ENCODE peak calls at places on chromosome 20, in seven cellular contexts. A is GM23338, Y is K562, O is GM12878, W is HL-60, G is A549, N is HCT116. E is an unnamed sample.

GRCh38 chr20:59508729-59509128 is 95.6 kb upstream of the PHACTR3 start:
- DNase-seq in A (no peak), Y (no peak), O (no peak), W (peak; percentile 12), G (no peak), N (no peak), E (no peak)

GRCh38 chr20:8721098-8721497 is 347.8 kb upstream of the PLCB4 start:
- DNase-seq in A (peak; percentile 78), Y (peak; percentile 30), O (peak; percentile 7), W (peak; percentile 41), G (peak; percentile 13), N (peak; percentile 18), E (peak; percentile 20)

GRCh38 chr20:43477193-43477592 is 19.5 kb downstream of the SRSF6 start:
- DNase-seq in A (no peak), Y (no peak), O (no peak), W (peak; percentile 49), G (no peak), N (no peak), E (no peak)

GRCh38 chr20:3922223-3922982 is 33.2 kb downstream of the PANK2 start:
- DNase-seq in A (no peak), Y (no peak), O (no peak), W (no peak), G (no peak), N (no peak), E (no peak)

GRCh38 chr20:49187330-49188100 is 619 bp downstream of the STAU1 start:
- DNase-seq in A (peak; percentile 58), Y (peak; percentile 67), O (no peak), W (peak; percentile 13), G (no peak), N (no peak), E (no peak)

GRCh38 chr20:31606678-31606927 is 1.5 kb downstream of the ID1 start:
- DNase-seq in A (peak; percentile 88), Y (no peak), O (no peak), W (no peak), G (no peak), N (no peak), E (no peak)

GRCh38 chr20:5780233-5781217 is 30.3 kb downstream of the SHLD1 start:
- DNase-seq in A (no peak), Y (peak; percentile 39), O (no peak), W (no peak), G (no peak), N (no peak), E (no peak)

GRCh38 chr20:56716806-56717205 is 87.7 kb downstream of the TFAP2C start:
- DNase-seq in A (no peak), Y (no peak), O (no peak), W (no peak), G (no peak), N (no peak), E (no peak)

GRCh38 chr20:50592282-50593004 is 82.3 kb downstream of the PTPN1 start:
- DNase-seq in A (no peak), Y (no peak), O (no peak), W (no peak), G (no peak), N (no peak), E (no peak)

GRCh38 chr20:36501367-36502006 is 39.8 kb upstream of the MYL9 start:
- DNase-seq in A (no peak), Y (no peak), O (no peak), W (no peak), G (no peak), N (no peak), E (no peak)

GRCh38 chr20:1363522-1363921 is 29.3 kb downstream of the FKBP1A start:
- DNase-seq in A (no peak), Y (no peak), O (no peak), W (no peak), G (no peak), N (no peak), E (no peak)

GRCh38 chr20:14685179-14685578 is 347.8 kb upstream of the FLRT3 start:
- DNase-seq in A (no peak), Y (no peak), O (no peak), W (no peak), G (no peak), N (no peak), E (no peak)

GRCh38 chr20:57013741-57014140 is 252.7 kb downstream of the BMP7 start:
- DNase-seq in A (peak; percentile 81), Y (peak; percentile 15), O (no peak), W (no peak), G (no peak), N (no peak), E (no peak)

GRCh38 chr20:62849431-62849830 is 12.2 kb downstream of the TCFL5 start:
- DNase-seq in A (no peak), Y (no peak), O (no peak), W (no peak), G (no peak), N (no peak), E (no peak)

GRCh38 chr20:37348643-37349516 is 2.9 kb downstream of the SRC start:
- DNase-seq in A (no peak), Y (no peak), O (no peak), W (no peak), G (no peak), N (no peak), E (no peak)

GRCh38 chr20:36836591-36837329 is 39.2 kb upstream of the TLDC2 start:
- DNase-seq in A (peak; percentile 96), Y (peak; percentile 89), O (no peak), W (peak; percentile 92), G (peak; percentile 69), N (peak; percentile 68), E (peak; percentile 32)

GRCh38 chr20:57474816-57475215 is 50.1 kb downstream of the CTCFL start:
- DNase-seq in A (no peak), Y (no peak), O (no peak), W (no peak), G (no peak), N (no peak), E (no peak)

GRCh38 chr20:62308102-62308822 is 5.5 kb downstream of the ADRM1 start:
- DNase-seq in A (no peak), Y (no peak), O (no peak), W (no peak), G (no peak), N (no peak), E (no peak)

GRCh38 chr20:45727044-45727443 is 4.9 kb downstream of the SPINT4 start:
- DNase-seq in A (no peak), Y (no peak), O (no peak), W (no peak), G (no peak), N (no peak), E (no peak)

GRCh38 chr20:23340524-23340923 is 10.1 kb upstream of the NXT1 start:
- DNase-seq in A (peak; percentile 80), Y (peak; percentile 77), O (no peak), W (peak; percentile 76), G (peak; percentile 83), N (peak; percentile 54), E (peak; percentile 43)

GRCh38 chr20:57393321-57394086 is 2.3 kb downstream of the RBM38 start:
- DNase-seq in A (no peak), Y (no peak), O (no peak), W (no peak), G (no peak), N (no peak), E (no peak)

GRCh38 chr20:50731930-50732690 is 730 bp downstream of the PARD6B start:
- DNase-seq in A (peak; percentile 61), Y (peak; percentile 45), O (no peak), W (no peak), G (peak; percentile 58), N (no peak), E (no peak)

GRCh38 chr20:11372831-11373230 is 544.9 kb upstream of the BTBD3 start:
- DNase-seq in A (no peak), Y (no peak), O (no peak), W (no peak), G (no peak), N (no peak), E (no peak)

GRCh38 chr20:33689973-33690372 is 3.8 kb upstream of the E2F1 start:
- DNase-seq in A (no peak), Y (peak; percentile 92), O (no peak), W (peak; percentile 72), G (no peak), N (no peak), E (no peak)

GRCh38 chr20:63782051-63782471 is 42.5 kb downstream of the SLC2A4RG start:
- DNase-seq in A (peak; percentile 48), Y (no peak), O (peak; percentile 34), W (peak; percentile 31), G (no peak), N (peak; percentile 63), E (no peak)

GRCh38 chr20:25044660-25045342 is 13.1 kb downstream of the ACSS1 start:
- DNase-seq in A (no peak), Y (no peak), O (no peak), W (no peak), G (no peak), N (no peak), E (no peak)
- H3K4me3 ChIP-seq in A (no peak overlapping the region), Y (no peak overlapping the region), O (no peak overlapping the region), W (no peak overlapping the region), G (no peak overlapping the region), N (no peak overlapping the region), E (no peak overlapping the region)

GRCh38 chr20:52104546-52105044 is 87.0 kb downstream of the ZFP64 start:
- DNase-seq in A (peak; percentile 88), Y (no peak), O (no peak), W (no peak), G (no peak), N (no peak), E (no peak)
- TF ChIP-seq REST in A (no peak), Y (no peak), O (no peak), W (no peak), G (no peak), N (no peak), E (no peak)

GRCh38 chr20:15924556-15924955 is 648.7 kb downstream of the KIF16B start:
- DNase-seq in A (no peak), Y (no peak), O (no peak), W (no peak), G (no peak), N (no peak), E (no peak)

GRCh38 chr20:15919118-15919517 is 654.1 kb downstream of the KIF16B start:
- DNase-seq in A (no peak), Y (no peak), O (no peak), W (no peak), G (no peak), N (no peak), E (no peak)

GRCh38 chr20:15923030-15923776 is 650.0 kb downstream of the KIF16B start:
- DNase-seq in A (no peak), Y (no peak), O (peak; percentile 54), W (no peak), G (no peak), N (no peak), E (no peak)

GRCh38 chr20:15925376-15925775 is 647.9 kb downstream of the KIF16B start:
- DNase-seq in A (no peak), Y (no peak), O (no peak), W (no peak), G (no peak), N (no peak), E (no peak)

DNA sequence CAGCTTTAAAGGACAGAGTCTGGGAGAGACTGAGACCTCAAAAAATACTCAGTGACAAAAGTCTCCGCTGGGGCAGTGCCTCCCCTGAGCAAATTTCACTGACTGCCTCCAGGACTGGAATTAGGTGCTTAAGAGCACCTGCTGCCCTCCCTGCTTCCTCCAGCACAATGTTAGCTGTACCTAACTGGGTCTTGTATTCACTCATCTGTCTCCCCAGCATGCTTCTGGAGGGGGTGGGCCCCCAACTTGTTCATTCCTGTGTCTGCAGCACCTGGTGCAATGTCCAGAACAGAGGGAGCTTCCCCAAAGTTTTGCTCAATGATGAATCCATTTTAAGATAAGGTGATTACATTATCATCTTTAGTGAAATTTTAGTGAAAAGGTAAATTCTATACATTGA is 650.7 kb downstream of the KIF16B start:
- DNase-seq in A (no peak), Y (no peak), O (no peak), W (no peak), G (no peak), N (no peak), E (no peak)
- H3K4me3 ChIP-seq in A (no peak overlapping the region), Y (no peak overlapping the region), O (peak overlapping the region; percentile 37), W (no peak overlapping the region), G (no peak overlapping the region), N (no peak overlapping the region), E (no peak overlapping the region)

GRCh38 chr20:34713194-34713943 is 9.2 kb downstream of the TP53INP2 start:
- DNase-seq in A (no peak), Y (peak; percentile 96), O (peak; percentile 57), W (no peak), G (peak; percentile 64), N (peak; percentile 67), E (peak; percentile 91)
- TF ChIP-seq REST in A (no peak), Y (no peak), O (no peak), W (no peak), G (no peak), N (no peak), E (no peak)